ENCODE peak calls at places on chromosomes 4 and X, in four cellular contexts. F is K562, D is HL-60, Q is GM12878. S is an unnamed sample.

GRCh38 chr4:66564901-66565648 is 894.8 kb upstream of the EPHA5 start:
- DNase-seq in D (no peak), Q (no peak), F (no peak), S (no peak)

GRCh38 chrX:55342533-55343501 is 78.1 kb upstream of the PAGE3 start:
- DNase-seq in Q (peak), F (peak), D (no peak), S (peak)

GRCh38 chr4:111937368-111937767 is 207.9 kb upstream of the FAM241A start:
- DNase-seq in D (no peak), F (no peak), Q (no peak), S (no peak)

GRCh38 chr4:155122382-155122781 is 86.1 kb upstream of the NPY2R start:
- DNase-seq in Q (no peak), F (no peak), D (no peak), S (no peak)

GRCh38 chrX:103338663-103339062 is 8.6 kb downstream of the TCEAL7 start:
- DNase-seq in Q (no peak), D (no peak), F (no peak), S (no peak)

GRCh38 chrX:101619336-101619735 is 1.5 kb upstream of the ARMCX6 start:
- DNase-seq in F (no peak), D (no peak), Q (no peak), S (no peak)

GRCh38 chrX:37867509-37868153 is 20.3 kb upstream of the DYNLT3 start:
- DNase-seq in D (no peak), F (no peak), Q (no peak), S (no peak)

GRCh38 chrX:133660356-133660755 is 245.1 kb upstream of the GPC4 start:
- DNase-seq in F (no peak), D (no peak), Q (no peak), S (no peak)

GRCh38 chrX:21883258-21883657 is 27.5 kb downstream of the YY2 start:
- DNase-seq in Q (no peak), D (peak), F (no peak), S (no peak)

GRCh38 chr4:23023121-23023520 is 330.4 kb downstream of the GBA3 start:
- DNase-seq in Q (no peak), D (no peak), F (no peak), S (no peak)

GRCh38 chrX:44698328-44698727 is 145.5 kb upstream of the DUSP21 start:
- DNase-seq in F (no peak), D (no peak), Q (no peak), S (no peak)

GRCh38 chrX:113594504-113594903 is 753.9 kb upstream of the AMOT start:
- DNase-seq in F (no peak), D (no peak), Q (no peak), S (no peak)

GRCh38 chr4:60216752-60217151 is 983.4 kb upstream of the ADGRL3 start:
- DNase-seq in D (no peak), Q (no peak), F (no peak), S (no peak)

GRCh38 chrX:100408643-100409315 is 1.3 kb downstream of the PCDH19 start:
- DNase-seq in Q (no peak), D (no peak), F (no peak), S (no peak)

GRCh38 chrX:24498181-24498580 is 33.1 kb downstream of the PDK3 start:
- DNase-seq in F (no peak), Q (no peak), D (no peak), S (no peak)

GRCh38 chrX:44572340-44572938 is 29.8 kb upstream of the FUNDC1 start:
- DNase-seq in Q (no peak), F (no peak), D (no peak), S (no peak)

GRCh38 chr4:102598102-102598758 is 97.1 kb downstream of the NFKB1 start:
- DNase-seq in F (no peak), Q (no peak), D (no peak), S (no peak)

GRCh38 chr4:168683595-168683994 is 186.7 kb downstream of the PALLD start:
- DNase-seq in D (no peak), Q (no peak), F (no peak), S (no peak)

GRCh38 chr4:102869569-102870227 is 906 bp downstream of the CISD2 start:
- DNase-seq in Q (no peak), F (peak), D (no peak), S (no peak)

GRCh38 chr4:183763990-183764754 is 105.1 kb downstream of the TRAPPC11 start:
- DNase-seq in D (no peak), Q (no peak), F (no peak), S (no peak)

GRCh38 chr4:25938251-25939186 is 24.5 kb downstream of the SMIM20 start:
- DNase-seq in F (no peak), Q (peak), D (peak), S (peak)

GRCh38 chr4:2269206-2269531 is 7.3 kb upstream of the MXD4 start:
- DNase-seq in Q (no peak), D (no peak), F (no peak), S (no peak)

GRCh38 chr4:73707918-73708577 is 32.3 kb upstream of the CXCL8 start:
- DNase-seq in D (peak), F (peak), Q (no peak), S (no peak)

GRCh38 chr4:32847466-32847865 is 2127.3 kb downstream of the PCDH7 start:
- DNase-seq in Q (no peak), D (no peak), F (no peak), S (no peak)

GRCh38 chr4:650951-651883 is 22.9 kb downstream of the ATP5ME start:
- DNase-seq in D (no peak), Q (no peak), F (no peak), S (no peak)

GRCh38 chr4:23458061-23458460 is 431.8 kb downstream of the PPARGC1A start:
- DNase-seq in F (no peak), Q (no peak), D (no peak), S (no peak)

GRCh38 chrX:126820700-126821420 is 1.3 kb downstream of the PRR32 start:
- DNase-seq in Q (no peak), F (no peak), D (no peak), S (no peak)

GRCh38 chr4:17997129-17997528 is 24.4 kb downstream of the LCORL start:
- DNase-seq in F (no peak), D (no peak), Q (no peak), S (no peak)

GRCh38 chr4:26032142-26032541 is 118.1 kb downstream of the SMIM20 start:
- DNase-seq in Q (no peak), F (no peak), D (no peak), S (no peak)

GRCh38 chr4:118338981-118339765 is 13.6 kb downstream of the PRSS12 start:
- DNase-seq in D (no peak), F (no peak), Q (no peak), S (no peak)

GRCh38 chrX:96538104-96538725 is 146.4 kb upstream of the DIAPH2 start:
- DNase-seq in Q (no peak), D (no peak), F (no peak), S (no peak)

GRCh38 chr4:184961693-184962092 is 56.6 kb upstream of the HELT start:
- DNase-seq in Q (no peak), F (peak), D (no peak), S (no peak)

DNA sequence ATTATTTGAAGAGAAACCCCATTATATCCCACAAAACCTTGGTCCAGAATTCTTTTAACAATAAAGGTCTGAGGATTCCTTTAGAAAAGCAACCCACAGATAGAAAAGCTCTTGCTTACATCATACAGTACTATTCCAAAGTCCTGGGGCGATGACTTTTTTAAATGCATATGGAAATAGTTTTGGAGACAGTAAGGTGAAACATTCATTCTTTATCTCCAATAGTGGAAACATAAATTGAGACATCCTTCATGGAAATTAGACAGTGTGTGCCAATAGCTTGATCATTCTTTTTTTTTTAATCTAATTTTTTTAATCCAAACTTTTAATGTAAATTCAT is 85.7 kb upstream of the UCP1 start:
- DNase-seq in F (no peak), D (no peak), Q (no peak), S (no peak)
- TF ChIP-seq SPI1 in F (no peak), D (no peak), Q (no peak), S (no peak)

GRCh38 chr4:76308548-76308947 is 2.0 kb downstream of the STBD1 start:
- DNase-seq in F (peak), D (no peak), Q (no peak), S (no peak)
- TF ChIP-seq SPI1 in F (no peak), D (no peak), Q (no peak), S (no peak)

GRCh38 chr4:86500527-86500926 is 93.6 kb upstream of the PTPN13 start:
- DNase-seq in D (no peak), F (no peak), Q (no peak), S (no peak)

GRCh38 chr4:86497131-86497530 is 97.0 kb upstream of the PTPN13 start:
- DNase-seq in D (no peak), F (no peak), Q (peak), S (no peak)

GRCh38 chr4:86497980-86498379 is 96.1 kb upstream of the PTPN13 start:
- DNase-seq in F (no peak), D (no peak), Q (no peak), S (no peak)

GRCh38 chr4:86496094-86497060 is 97.7 kb upstream of the PTPN13 start:
- DNase-seq in Q (no peak), F (peak), D (peak), S (peak)

GRCh38 chr4:86498560-86499166 is 95.5 kb upstream of the PTPN13 start:
- DNase-seq in D (peak), Q (no peak), F (peak), S (no peak)
- TF ChIP-seq SPI1 in D (no peak), Q (no peak), F (no peak), S (no peak)

DNA sequence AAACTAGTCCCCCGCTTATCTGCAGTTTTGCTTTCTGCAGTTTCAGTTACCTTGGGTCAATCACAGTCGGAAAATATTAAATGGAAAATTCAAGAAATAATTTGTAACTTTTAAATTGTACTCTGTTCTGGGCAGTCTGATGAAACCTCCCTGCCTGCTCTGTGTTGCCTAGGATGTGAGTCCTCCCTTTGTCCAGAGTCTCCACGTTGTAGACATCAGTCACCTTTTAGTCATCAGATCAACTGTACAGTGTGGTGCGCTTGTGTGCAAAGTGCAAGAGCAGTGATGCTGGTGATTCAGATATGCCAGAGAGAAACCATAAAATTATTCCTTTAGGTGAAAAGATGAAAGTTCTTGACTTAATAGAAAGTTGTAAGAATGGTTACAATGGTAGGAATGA is 1.5 kb downstream of the SPATA4 start:
- DNase-seq in Q (no peak), F (no peak), D (no peak), S (no peak)
- TF ChIP-seq SPI1 in Q (no peak), F (no peak), D (no peak), S (no peak)

GRCh38 chrX:109373468-109373867 is 108.4 kb downstream of the GUCY2F start:
- DNase-seq in F (no peak), Q (no peak), D (no peak), S (no peak)
- TF ChIP-seq SPI1 in F (no peak), Q (peak), D (no peak), S (peak)

GRCh38 chr4:5893591-5893990 is 705 bp upstream of the CRMP1 start:
- DNase-seq in D (no peak), Q (no peak), F (no peak), S (no peak)

GRCh38 chr4:5891563-5892320 is 1.1 kb downstream of the CRMP1 start:
- DNase-seq in Q (no peak), D (no peak), F (no peak), S (no peak)

GRCh38 chr4:5892321-5893012 is 419 bp downstream of the CRMP1 start:
- DNase-seq in D (no peak), Q (no peak), F (no peak), S (no peak)

GRCh38 chr4:5894266-5894665 is 1.4 kb upstream of the CRMP1 start:
- DNase-seq in F (no peak), D (no peak), Q (no peak), S (no peak)

GRCh38 chr4:5893013-5893580 is at the start of gene CRMP1:
- DNase-seq in F (no peak), Q (no peak), D (no peak), S (no peak)
- TF ChIP-seq SPI1 in F (no peak), Q (no peak), D (no peak), S (no peak)